ENCODE peak calls at places on chromosomes 6 and 20, in nine cellular contexts. Z is GM12864, M is epithelial cell of esophagus, D is chondrocyte, O is AG09309, N is astrocyte of the cerebellum, H is thoracic aorta, A is esophagus squamous epithelium, U is cardiac muscle cell. E is an unnamed sample.

GRCh38 chr6:129567374-129567773 is 142.6 kb downstream of the ARHGAP18 start:
- DNase-seq in Z (no peak), M (peak; percentile 65), D (no peak), O (no peak), N (no peak), H (no peak), A (no peak), U (peak; percentile 50), E (no peak)

GRCh38 chr6:146593978-146594377 is 4.8 kb upstream of the ADGB start:
- DNase-seq in Z (no peak), M (no peak), D (no peak), O (no peak), N (no peak), H (no peak), A (no peak), U (no peak), E (no peak)

GRCh38 chr20:59810376-59811187 is 122.9 kb downstream of the SYCP2 start:
- DNase-seq in Z (no peak), M (no peak), D (no peak), O (no peak), N (no peak), H (no peak), A (no peak), U (no peak), E (no peak)

GRCh38 chr6:82097676-82098075 is 149.9 kb downstream of the IBTK start:
- DNase-seq in Z (no peak), M (peak; percentile 81), D (no peak), O (no peak), N (no peak), H (no peak), A (no peak), U (no peak), E (no peak)

GRCh38 chr6:41342241-41342640 is 6.8 kb downstream of the NCR2 start:
- DNase-seq in Z (no peak), M (no peak), D (no peak), O (no peak), N (no peak), H (no peak), A (no peak), U (no peak), E (no peak)

GRCh38 chr6:106886922-106887797 is 87.4 kb downstream of the CD24 start:
- DNase-seq in Z (no peak), M (peak; percentile 39), D (no peak), O (no peak), N (no peak), H (no peak), A (no peak), U (no peak), E (no peak)

GRCh38 chr6:40315055-40315454 is 272.1 kb downstream of the LRFN2 start:
- DNase-seq in Z (no peak), M (no peak), D (no peak), O (no peak), N (no peak), H (no peak), A (no peak), U (no peak), E (no peak)

GRCh38 chr20:32605167-32605656 is 20.1 kb upstream of the NOL4L start:
- DNase-seq in Z (no peak), M (peak; percentile 23), D (no peak), O (no peak), N (no peak), H (no peak), A (no peak), U (peak; percentile 22), E (no peak)

GRCh38 chr20:58706975-58707681 is 14.5 kb downstream of the NPEPL1 start:
- DNase-seq in Z (no peak), M (no peak), D (peak; percentile 71), O (no peak), N (no peak), H (no peak), A (no peak), U (no peak), E (no peak)

GRCh38 chr20:63657260-63657936 is 714 bp upstream of the RTEL1 start:
- DNase-seq in Z (no peak), M (no peak), D (peak; percentile 77), O (no peak), N (no peak), H (no peak), A (no peak), U (no peak), E (no peak)

GRCh38 chr20:59455392-59456341 is 148.7 kb upstream of the PHACTR3 start:
- DNase-seq in Z (no peak), M (no peak), D (no peak), O (no peak), N (no peak), H (no peak), A (no peak), U (peak; percentile 21), E (peak; percentile 48)

GRCh38 chr6:96246563-96246962 is 230.8 kb downstream of the FUT9 start:
- DNase-seq in Z (no peak), M (no peak), D (no peak), O (no peak), N (peak; percentile 23), H (no peak), A (no peak), U (no peak), E (no peak)

GRCh38 chr6:88611721-88612120 is 351.7 kb downstream of the RNGTT start:
- DNase-seq in Z (no peak), M (no peak), D (no peak), O (no peak), N (no peak), H (no peak), A (no peak), U (peak; percentile 2), E (no peak)

GRCh38 chr6:136371117-136371696 is 81.6 kb upstream of the BCLAF1 start:
- DNase-seq in Z (no peak), M (no peak), D (no peak), O (no peak), N (no peak), H (no peak), A (no peak), U (no peak), E (no peak)

GRCh38 chr6:4017847-4018193 is 61.1 kb downstream of the FAM217A start:
- DNase-seq in Z (no peak), M (peak; percentile 44), D (no peak), O (no peak), N (no peak), H (no peak), A (no peak), U (peak; percentile 46), E (peak; percentile 29)

GRCh38 chr6:44785123-44785522 is 397.6 kb downstream of the CDC5L start:
- DNase-seq in Z (no peak), M (peak; percentile 72), D (no peak), O (no peak), N (no peak), H (no peak), A (no peak), U (no peak), E (no peak)

GRCh38 chr6:147166360-147166944 is 37.8 kb upstream of the STXBP5 start:
- DNase-seq in Z (no peak), M (no peak), D (no peak), O (no peak), N (no peak), H (no peak), A (no peak), U (peak; percentile 58), E (no peak)

DNA sequence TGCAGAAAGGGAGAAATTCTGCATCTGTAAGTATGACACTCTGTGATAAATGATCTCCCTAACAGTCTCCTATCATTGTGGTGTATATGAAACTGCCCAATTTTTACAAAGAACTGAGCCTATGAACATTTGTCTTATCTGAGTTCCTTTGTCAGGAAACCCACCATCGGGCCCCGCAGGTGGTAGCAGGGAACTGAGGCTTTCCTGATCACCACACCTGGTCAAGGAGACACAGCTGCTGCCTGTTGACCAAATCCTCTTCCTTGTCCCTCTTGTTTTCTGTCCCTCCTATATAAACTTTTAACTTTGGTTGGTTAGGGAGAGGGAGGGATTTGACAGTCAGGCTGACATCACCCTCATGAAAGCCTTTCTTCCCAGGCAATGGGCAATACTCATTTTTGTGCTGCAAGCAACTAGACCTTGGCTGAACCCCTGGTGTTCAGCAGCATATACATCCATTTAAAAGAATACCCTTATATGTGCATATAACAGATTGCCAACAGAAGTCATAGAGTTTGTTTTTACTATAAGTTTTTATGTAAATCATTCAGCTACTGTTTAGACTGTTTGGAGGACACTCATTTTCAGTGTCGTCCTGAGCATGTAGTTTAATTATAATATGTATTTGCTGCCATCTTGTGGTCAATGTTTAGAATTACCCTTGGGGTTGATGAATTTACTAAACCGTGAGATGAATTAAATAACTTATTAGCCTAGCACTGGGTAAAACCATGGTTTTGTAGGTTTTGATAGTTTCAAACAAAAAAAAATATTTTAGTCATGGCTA is 17.0 kb downstream of the CRISP1 start:
- DNase-seq in Z (peak; percentile 22), M (peak; percentile 61), D (peak; percentile 43), O (peak; percentile 16), N (peak; percentile 32), H (no peak), A (no peak), U (peak; percentile 67), E (peak; percentile 9)
- TF ChIP-seq CTCF in Z (peak; percentile 33), M (peak; percentile 41), D (peak; percentile 88), O (peak; percentile 31), N (peak; percentile 21), H (peak; percentile 42), A (no peak), U (peak; percentile 43), E (peak; percentile 58)

GRCh38 chr6:24668997-24669361 is 2.1 kb downstream of the ACOT13 start:
- DNase-seq in Z (no peak), M (no peak), D (no peak), O (no peak), N (no peak), H (no peak), A (no peak), U (no peak), E (no peak)

GRCh38 chr6:24672573-24673182 is 5.8 kb downstream of the ACOT13 start:
- DNase-seq in Z (no peak), M (no peak), D (no peak), O (no peak), N (no peak), H (no peak), A (no peak), U (no peak), E (no peak)

GRCh38 chr6:24673625-24674024 is 6.7 kb downstream of the ACOT13 start:
- DNase-seq in Z (no peak), M (no peak), D (no peak), O (no peak), N (no peak), H (no peak), A (no peak), U (no peak), E (no peak)
- TF ChIP-seq CTCF in Z (no peak), M (no peak), D (no peak), O (no peak), N (no peak), H (no peak), A (no peak), U (no peak), E (no peak)

DNA sequence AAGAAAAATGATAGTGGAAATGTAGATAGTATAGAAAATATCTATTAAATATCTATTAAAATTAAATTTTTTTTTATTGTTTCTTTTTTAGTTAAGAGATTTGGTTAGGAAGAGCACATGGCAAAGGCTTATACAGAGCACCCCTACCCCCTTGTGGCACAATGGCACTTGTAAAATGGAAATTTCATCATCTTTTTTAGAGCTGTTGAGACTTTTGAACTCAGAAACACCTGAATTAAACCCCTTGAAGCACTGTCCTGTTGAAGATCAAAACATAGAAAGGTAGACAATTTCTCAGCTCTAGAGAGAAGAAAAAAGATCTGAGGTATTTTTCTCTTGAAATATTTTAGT is 572.4 kb downstream of the PKHD1 start:
- DNase-seq in Z (no peak), M (peak; percentile 66), D (no peak), O (no peak), N (no peak), H (no peak), A (no peak), U (no peak), E (no peak)
- TF ChIP-seq CTCF in Z (no peak), M (peak; percentile 62), D (peak; percentile 71), O (no peak), N (no peak), H (no peak), A (no peak), U (no peak), E (no peak)

GRCh38 chr6:939526-940252 is 246.8 kb upstream of the EXOC2 start:
- DNase-seq in Z (no peak), M (no peak), D (no peak), O (no peak), N (no peak), H (no peak), A (no peak), U (no peak), E (no peak)
- TF ChIP-seq CTCF in Z (no peak), M (no peak), D (no peak), O (no peak), N (no peak), H (no peak), A (no peak), U (no peak), E (no peak)